ENCODE peak calls at places on chromosomes 2 and 18, in eight cellular contexts. L, N, H, W, F, R, K and S are unnamed samples.

GRCh38 chr2:126827371-126827770 is 71.3 kb upstream of the TEX51 start:
- DNase-seq in H (no peak), W (no peak), R (no peak), L (no peak), N (no peak), F (no peak), K (no peak), S (no peak)

GRCh38 chr18:8750954-8751415 is 45.6 kb downstream of the MTCL1 start:
- DNase-seq in L (peak), K (no peak), R (no peak), W (no peak), F (peak), N (no peak), H (peak), S (peak)

GRCh38 chr2:142722086-142722485 is 155.4 kb upstream of the KYNU start:
- DNase-seq in N (no peak), R (no peak), F (no peak), W (no peak), H (no peak), L (no peak), K (no peak), S (no peak)

GRCh38 chr2:10228611-10229365 is 73.9 kb upstream of the HPCAL1 start:
- DNase-seq in R (no peak), H (no peak), F (no peak), W (no peak), N (peak), K (no peak), L (no peak), S (no peak)

GRCh38 chr2:2826621-2827020 is 495.5 kb upstream of the MYT1L start:
- DNase-seq in H (no peak), K (no peak), N (no peak), L (no peak), W (no peak), F (no peak), R (no peak), S (no peak)

GRCh38 chr2:69177785-69178636 is 165.0 kb downstream of the ANTXR1 start:
- DNase-seq in R (peak), N (peak), W (no peak), H (peak), K (no peak), F (peak), L (peak), S (peak)

GRCh38 chr2:58866040-58866439 is 624.9 kb upstream of the FANCL start:
- DNase-seq in K (no peak), L (no peak), W (no peak), N (no peak), F (peak), R (no peak), H (no peak), S (no peak)

GRCh38 chr2:95315801-95316411 is 18.8 kb downstream of the KCNIP3 start:
- DNase-seq in W (no peak), H (no peak), N (peak), L (peak), R (no peak), F (peak), K (no peak), S (peak)

GRCh38 chr18:21914739-21915319 is 174.2 kb downstream of the MIB1 start:
- DNase-seq in R (no peak), W (no peak), L (peak), N (no peak), H (peak), K (no peak), F (peak), S (peak)

GRCh38 chr2:160371251-160372009 is 122.2 kb downstream of the RBMS1 start:
- DNase-seq in W (no peak), R (no peak), L (no peak), N (no peak), K (no peak), H (no peak), F (no peak), S (no peak)

GRCh38 chr2:219886615-219887014 is 259.2 kb downstream of the SLC4A3 start:
- DNase-seq in W (no peak), K (no peak), N (no peak), L (peak), F (no peak), H (no peak), R (no peak), S (peak)

GRCh38 chr2:33106115-33106514 is 159.4 kb downstream of the LTBP1 start:
- DNase-seq in R (no peak), N (no peak), L (no peak), F (peak), H (no peak), W (no peak), K (no peak), S (no peak)

GRCh38 chr2:31440764-31441163 is 26.2 kb upstream of the XDH start:
- DNase-seq in L (peak), W (no peak), K (no peak), F (peak), N (no peak), R (no peak), H (peak), S (peak)

GRCh38 chr2:146444987-146445386 is 1399.8 kb upstream of the ACVR2A start:
- DNase-seq in K (no peak), L (no peak), F (no peak), W (no peak), R (no peak), H (no peak), N (no peak), S (no peak)

GRCh38 chr2:205017381-205017780 is 472.1 kb downstream of the PARD3B start:
- DNase-seq in W (no peak), K (no peak), L (no peak), N (no peak), H (no peak), R (no peak), F (no peak), S (no peak)

GRCh38 chr18:36127866-36128845 is 984 bp downstream of the SLC39A6 start:
- DNase-seq in R (no peak), K (peak), F (peak), H (peak), W (no peak), N (no peak), L (peak), S (peak)

GRCh38 chr2:144990661-144991060 is 470.7 kb upstream of the ZEB2 start:
- DNase-seq in R (no peak), H (no peak), N (no peak), F (no peak), K (no peak), L (no peak), W (no peak), S (no peak)

GRCh38 chr2:33267745-33268144 is 208.7 kb upstream of the RASGRP3 start:
- DNase-seq in K (no peak), W (no peak), H (peak), N (no peak), R (no peak), L (no peak), F (peak), S (no peak)

GRCh38 chr2:68319397-68320117 is at the start of gene CNRIP1:
- DNase-seq in H (peak), N (peak), K (no peak), F (peak), W (no peak), L (no peak), R (peak), S (peak)

GRCh38 chr2:213162515-213163118 is 11.2 kb upstream of the IKZF2 start:
- DNase-seq in K (no peak), N (no peak), L (peak), R (no peak), W (no peak), H (peak), F (peak), S (no peak)

GRCh38 chr18:54479365-54479764 is 111.7 kb upstream of the DYNAP start:
- DNase-seq in W (no peak), L (peak), R (no peak), K (no peak), H (no peak), F (no peak), N (no peak), S (no peak)

GRCh38 chr2:188607501-188607900 is 315.8 kb downstream of the GULP1 start:
- DNase-seq in K (no peak), R (no peak), F (no peak), W (no peak), N (no peak), L (no peak), H (no peak), S (peak)

GRCh38 chr2:85273732-85274731 is 53.8 kb downstream of the TGOLN2 start:
- DNase-seq in R (no peak), K (no peak), H (peak), L (peak), W (no peak), F (peak), N (peak), S (peak)

GRCh38 chr2:137047369-137047768 is 282.0 kb downstream of the THSD7B start:
- DNase-seq in L (no peak), W (no peak), K (no peak), N (no peak), R (no peak), H (no peak), F (no peak), S (no peak)

GRCh38 chr2:160209457-160209856 is 9.4 kb upstream of the ITGB6 start:
- DNase-seq in N (no peak), L (peak), F (peak), H (peak), K (no peak), W (no peak), R (no peak), S (no peak)

GRCh38 chr2:146912536-146912935 is 932.3 kb upstream of the ACVR2A start:
- DNase-seq in W (no peak), L (no peak), N (no peak), F (no peak), R (no peak), K (no peak), H (no peak), S (no peak)

GRCh38 chr2:204503869-204504268 is 41.4 kb upstream of the PARD3B start:
- DNase-seq in W (no peak), H (peak), R (no peak), K (no peak), L (no peak), F (peak), N (no peak), S (no peak)

GRCh38 chr18:75879196-75879595 is 451.7 kb upstream of the SMIM21 start:
- DNase-seq in N (no peak), L (no peak), W (no peak), H (no peak), K (no peak), F (no peak), R (no peak), S (peak)

GRCh38 chr2:38122344-38122743 is 46.4 kb upstream of the CYP1B1 start:
- DNase-seq in F (no peak), N (no peak), L (no peak), H (no peak), K (no peak), W (no peak), R (no peak), S (no peak)

GRCh38 chr2:71393216-71393615 is 60.1 kb upstream of the DYSF start:
- DNase-seq in R (no peak), L (no peak), N (no peak), H (no peak), F (no peak), K (no peak), W (no peak), S (no peak)

GRCh38 chr2:71389379-71390072 is 57.9 kb downstream of the ZNF638 start:
- DNase-seq in K (no peak), L (no peak), F (no peak), H (no peak), W (no peak), R (no peak), N (no peak), S (no peak)

GRCh38 chr2:71395471-71395870 is 57.9 kb upstream of the DYSF start:
- DNase-seq in F (no peak), N (no peak), R (no peak), W (no peak), H (no peak), K (no peak), L (no peak), S (no peak)
- TF ChIP-seq CTCF in F (no peak), N (no peak), R (no peak), W (no peak), H (no peak), K (no peak), L (no peak), S (no peak)

GRCh38 chr18:69648486-69648885 is 247.8 kb downstream of the DOK6 start:
- DNase-seq in R (no peak), F (no peak), K (no peak), N (no peak), H (no peak), L (no peak), W (no peak), S (peak)
- TF ChIP-seq CTCF in R (no peak), F (no peak), K (no peak), N (no peak), H (no peak), L (no peak), W (no peak), S (no peak)

GRCh38 chr2:117536139-117536538 is 278.4 kb upstream of the DDX18 start:
- DNase-seq in R (no peak), N (no peak), L (no peak), H (no peak), F (no peak), W (no peak), K (no peak), S (peak)
- TF ChIP-seq CTCF in R (peak), N (peak), L (peak), H (no peak), F (no peak), W (no peak), K (no peak), S (peak)

GRCh38 chr18:78833833-78834232 is 145.8 kb upstream of the SALL3 start:
- DNase-seq in L (no peak), K (no peak), H (no peak), R (no peak), W (no peak), F (no peak), N (no peak), S (no peak)

GRCh38 chr18:78828131-78828530 is 151.5 kb upstream of the SALL3 start:
- DNase-seq in R (no peak), K (no peak), L (no peak), N (no peak), W (no peak), H (no peak), F (no peak), S (no peak)

GRCh38 chr18:78830826-78831225 is 148.8 kb upstream of the SALL3 start:
- DNase-seq in L (no peak), F (no peak), R (no peak), H (no peak), K (no peak), N (no peak), W (no peak), S (no peak)

GRCh38 chr18:78830161-78830560 is 149.5 kb upstream of the SALL3 start:
- DNase-seq in L (no peak), N (no peak), R (no peak), K (no peak), W (no peak), F (no peak), H (no peak), S (no peak)

GRCh38 chr18:78831603-78832002 is 148.0 kb upstream of the SALL3 start:
- DNase-seq in W (no peak), N (no peak), K (no peak), R (no peak), L (no peak), H (no peak), F (no peak), S (no peak)
- TF ChIP-seq CTCF in W (no peak), N (no peak), K (no peak), R (no peak), L (no peak), H (no peak), F (no peak), S (no peak)

DNA sequence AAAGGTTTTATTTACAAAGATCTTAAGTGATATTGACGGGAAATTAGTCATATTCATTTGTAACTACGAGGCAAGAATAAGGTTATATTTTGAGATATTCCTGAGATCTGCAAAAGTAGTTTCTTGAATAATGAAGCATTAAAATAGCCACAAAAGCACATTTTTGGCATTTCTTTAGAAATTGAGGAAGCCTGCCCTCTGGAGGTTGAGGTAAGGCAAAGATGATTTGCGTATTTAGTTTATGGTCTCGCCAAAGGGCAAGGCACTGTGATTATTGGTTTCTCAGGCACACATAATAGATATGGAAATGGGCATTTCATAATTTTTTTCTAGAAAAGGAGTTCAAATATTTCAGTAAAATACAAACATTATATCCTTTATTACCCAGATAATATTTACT is 143.7 kb upstream of the RPRM start:
- DNase-seq in N (no peak), H (no peak), W (no peak), F (no peak), L (no peak), K (no peak), R (no peak), S (peak)
- TF ChIP-seq CTCF in N (no peak), H (no peak), W (no peak), F (no peak), L (no peak), K (no peak), R (no peak), S (peak)

DNA sequence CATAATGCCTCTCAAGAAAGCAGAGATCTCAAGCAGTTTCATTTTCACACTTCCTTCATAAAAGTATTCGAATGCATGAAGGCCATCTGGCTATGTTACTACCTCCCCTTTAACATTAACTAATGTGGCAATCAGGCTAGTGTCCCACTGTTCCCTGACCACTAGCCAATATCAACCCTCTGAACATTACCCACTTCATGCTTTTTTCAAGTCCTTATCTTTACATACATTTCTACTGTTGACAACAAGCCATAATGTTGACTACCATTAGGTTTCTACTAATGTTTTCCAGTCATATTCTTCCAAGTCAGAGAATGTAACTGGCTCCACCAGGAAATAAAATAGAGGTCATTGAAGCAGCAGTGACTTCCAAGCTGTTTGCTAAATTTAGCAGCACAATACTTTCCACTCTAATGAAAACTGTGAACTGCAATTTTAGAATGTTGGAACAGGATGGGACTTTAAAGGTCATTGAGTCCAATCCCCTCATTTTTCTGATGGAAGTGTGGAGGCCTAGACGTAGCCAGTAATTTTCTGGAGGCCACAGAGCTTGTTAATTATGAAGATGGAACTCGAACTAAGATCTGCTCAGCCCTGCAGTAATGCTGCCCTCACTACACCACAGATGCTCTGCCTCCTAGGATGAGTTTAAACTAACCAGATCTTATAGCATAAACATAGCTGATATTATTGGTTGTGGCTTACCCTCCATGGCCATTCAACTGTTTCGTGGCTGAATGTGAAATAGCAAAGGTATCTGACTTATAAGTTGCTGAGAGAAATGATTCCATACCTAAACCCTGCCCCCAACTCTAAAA is 630 bp upstream of the PPP1R1C start:
- DNase-seq in N (no peak), L (no peak), W (no peak), F (no peak), H (peak), R (no peak), K (no peak), S (no peak)
- TF ChIP-seq CTCF in N (no peak), L (no peak), W (no peak), F (no peak), H (no peak), R (no peak), K (no peak), S (no peak)

DNA sequence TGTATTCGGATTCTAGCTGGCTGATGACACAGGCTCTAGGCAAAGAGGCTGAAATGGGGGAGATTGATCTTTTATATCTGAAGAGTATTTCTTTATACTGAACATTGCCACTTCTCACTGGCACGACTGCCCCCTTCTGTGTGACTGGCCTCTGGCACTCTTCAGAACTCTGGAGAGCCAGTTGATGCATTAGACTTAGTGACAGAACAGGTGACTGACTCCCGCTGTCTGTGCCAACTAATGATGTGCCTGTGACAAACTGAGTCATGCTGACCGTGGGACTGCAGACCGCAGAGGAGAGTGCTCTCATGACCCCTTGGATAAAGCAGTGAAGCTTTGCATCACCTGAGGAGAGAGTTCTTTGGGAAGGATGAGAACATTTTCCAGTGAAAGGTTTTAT is 14.4 kb downstream of the MGAT5 start:
- DNase-seq in L (no peak), K (no peak), F (no peak), R (no peak), N (no peak), W (no peak), H (no peak), S (peak)
- TF ChIP-seq CTCF in L (no peak), K (no peak), F (no peak), R (no peak), N (peak), W (no peak), H (no peak), S (no peak)

GRCh38 chr2:28413152-28413895 is 20.7 kb downstream of the FOSL2 start:
- DNase-seq in K (no peak), W (no peak), H (no peak), F (peak), N (peak), L (no peak), R (no peak), S (no peak)
- TF ChIP-seq CTCF in K (no peak), W (no peak), H (no peak), F (no peak), N (peak), L (no peak), R (no peak), S (no peak)

DNA sequence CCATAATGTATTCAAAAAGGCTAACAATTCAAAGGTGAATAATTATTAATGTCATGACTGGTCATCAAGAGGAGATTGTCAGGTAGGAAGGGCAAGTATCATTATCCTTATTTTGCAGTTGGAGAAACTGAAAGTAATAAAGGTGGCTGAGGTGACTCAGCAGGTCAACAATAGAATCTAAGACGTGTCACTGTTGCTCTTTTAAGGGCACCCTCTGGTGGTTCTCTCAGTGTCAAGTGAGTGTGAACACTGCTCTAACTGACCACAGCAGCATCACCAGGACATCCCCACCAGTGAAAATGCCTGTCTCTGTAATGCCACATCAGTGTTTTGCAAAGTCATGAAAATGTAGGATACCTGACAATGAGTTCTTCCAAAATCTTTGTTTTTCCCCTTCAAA is 69.7 kb downstream of the DCC start:
- DNase-seq in R (no peak), L (peak), W (no peak), F (no peak), H (no peak), N (no peak), K (no peak), S (peak)
- TF ChIP-seq CTCF in R (no peak), L (no peak), W (no peak), F (no peak), H (no peak), N (no peak), K (no peak), S (no peak)